ENCODE peak calls at places on chromosomes 3 and 15, in eight cellular contexts. Q is Caki2, W is A549, J is MV-4-11, O is iris pigment epithelial cell, M is GOT3, B is HEK293T, V is head of caudate nucleus. H is an unnamed sample.

GRCh38 chr3:185342458-185343169 is 20.3 kb upstream of the MAP3K13 start:
- DNase-seq in Q (peak), W (no peak), J (peak), O (no peak), M (no peak), B (no peak), V (no peak), H (no peak)

GRCh38 chr15:73955326-73955725 is 29.1 kb downstream of the LOXL1 start:
- DNase-seq in Q (no peak), W (no peak), J (no peak), O (no peak), M (no peak), B (no peak), V (no peak), H (no peak)

GRCh38 chr3:192845196-192845855 is 72.3 kb downstream of the MB21D2 start:
- DNase-seq in Q (no peak), W (no peak), J (peak), O (peak), M (no peak), B (no peak), V (no peak), H (no peak)

GRCh38 chr3:167941234-167941995 is 154.3 kb downstream of the GOLIM4 start:
- DNase-seq in Q (peak), W (no peak), J (peak), O (peak), M (peak), B (no peak), V (no peak), H (no peak)

GRCh38 chr15:64574220-64574994 is 114.0 kb downstream of the ZNF609 start:
- DNase-seq in Q (no peak), W (peak), J (no peak), O (peak), M (no peak), B (no peak), V (no peak), H (no peak)

GRCh38 chr3:123289336-123290106 is 87.8 kb downstream of the SEC22A start:
- DNase-seq in Q (no peak), W (no peak), J (no peak), O (no peak), M (no peak), B (no peak), V (no peak), H (no peak)

GRCh38 chr3:51719413-51720025 is 12.7 kb downstream of the GRM2 start:
- DNase-seq in Q (no peak), W (no peak), J (no peak), O (no peak), M (no peak), B (peak), V (no peak), H (no peak)

GRCh38 chr3:79490165-79491028 is 277.4 kb downstream of the ROBO1 start:
- DNase-seq in Q (no peak), W (no peak), J (no peak), O (peak), M (no peak), B (no peak), V (no peak), H (no peak)

GRCh38 chr15:94526071-94526689 is 294.8 kb downstream of the MCTP2 start:
- DNase-seq in Q (no peak), W (no peak), J (no peak), O (no peak), M (no peak), B (peak), V (no peak), H (no peak)